ENCODE peak calls at places on chromosomes 3 and 15, in four cellular contexts. One of them, this sample, is unnamed.

GRCh38 chr3:55333923-55334322 is 153.2 kb downstream of the WNT5A start:
- DNase-seq in cardiac muscle cell: peak; percentile 54
- DNase-seq in heart right ventricle: no peak
- DNase-seq in esophagus squamous epithelium: no peak
- DNase-seq in this sample: no peak

GRCh38 chr3:52792413-52792812 is 2.2 kb upstream of the ITIH3 start:
- DNase-seq in cardiac muscle cell: no peak
- DNase-seq in heart right ventricle: no peak
- DNase-seq in esophagus squamous epithelium: no peak
- DNase-seq in this sample: no peak

GRCh38 chr3:154060606-154061380 is 60.4 kb upstream of the ARHGEF26 start:
- DNase-seq in cardiac muscle cell: peak; percentile 97
- DNase-seq in heart right ventricle: no peak
- DNase-seq in esophagus squamous epithelium: no peak
- DNase-seq in this sample: no peak

GRCh38 chr3:144162042-144162441 is 190.4 kb downstream of the DIPK2A start:
- DNase-seq in cardiac muscle cell: peak; percentile 34
- DNase-seq in heart right ventricle: no peak
- DNase-seq in esophagus squamous epithelium: no peak
- DNase-seq in this sample: no peak

GRCh38 chr15:88028024-88028423 is 228.5 kb downstream of the NTRK3 start:
- DNase-seq in cardiac muscle cell: no peak
- DNase-seq in heart right ventricle: no peak
- DNase-seq in esophagus squamous epithelium: no peak
- DNase-seq in this sample: no peak

GRCh38 chr15:80242132-80242769 is 9.8 kb downstream of the CTXND1 start:
- DNase-seq in cardiac muscle cell: peak; percentile 65
- DNase-seq in heart right ventricle: no peak
- DNase-seq in esophagus squamous epithelium: no peak
- DNase-seq in this sample: no peak

GRCh38 chr3:35624698-35625097 is 14.6 kb upstream of the ARPP21 start:
- DNase-seq in cardiac muscle cell: peak; percentile 20
- DNase-seq in heart right ventricle: no peak
- DNase-seq in esophagus squamous epithelium: no peak
- DNase-seq in this sample: no peak

GRCh38 chr15:58458076-58458475 is 26.3 kb downstream of the LIPC start:
- DNase-seq in cardiac muscle cell: no peak
- DNase-seq in heart right ventricle: no peak
- DNase-seq in esophagus squamous epithelium: no peak
- DNase-seq in this sample: no peak

GRCh38 chr3:106797461-106797860 is 579.8 kb upstream of the CCDC54 start:
- DNase-seq in cardiac muscle cell: no peak
- DNase-seq in heart right ventricle: no peak
- DNase-seq in esophagus squamous epithelium: no peak
- DNase-seq in this sample: no peak

GRCh38 chr3:114496874-114497273 is 203.0 kb downstream of the TIGIT start:
- DNase-seq in cardiac muscle cell: peak; percentile 82
- DNase-seq in heart right ventricle: no peak
- DNase-seq in esophagus squamous epithelium: no peak
- DNase-seq in this sample: no peak

GRCh38 chr3:125428216-125428830 is 53.2 kb upstream of the ZNF148 start:
- DNase-seq in cardiac muscle cell: no peak
- DNase-seq in heart right ventricle: no peak
- DNase-seq in esophagus squamous epithelium: no peak
- DNase-seq in this sample: no peak

GRCh38 chr3:105518806-105519418 is 152.2 kb downstream of the ALCAM start:
- DNase-seq in cardiac muscle cell: peak; percentile 80
- DNase-seq in heart right ventricle: no peak
- DNase-seq in esophagus squamous epithelium: no peak
- DNase-seq in this sample: no peak

GRCh38 chr3:186589115-186589514 is 18.6 kb downstream of the DNAJB11 start:
- DNase-seq in cardiac muscle cell: peak; percentile 60
- DNase-seq in heart right ventricle: no peak
- DNase-seq in esophagus squamous epithelium: no peak
- DNase-seq in this sample: no peak

GRCh38 chr15:38610748-38611147 is 46.1 kb upstream of the RASGRP1 start:
- DNase-seq in cardiac muscle cell: no peak
- DNase-seq in heart right ventricle: no peak
- DNase-seq in esophagus squamous epithelium: no peak
- DNase-seq in this sample: no peak

GRCh38 chr3:155676252-155676981 is 68.5 kb downstream of the PLCH1 start:
- DNase-seq in cardiac muscle cell: peak; percentile 35
- DNase-seq in heart right ventricle: no peak
- DNase-seq in esophagus squamous epithelium: no peak
- DNase-seq in this sample: no peak

GRCh38 chr15:91456251-91456718 is 356.2 kb downstream of the SV2B start:
- DNase-seq in cardiac muscle cell: peak; percentile 22
- DNase-seq in heart right ventricle: no peak
- DNase-seq in esophagus squamous epithelium: no peak
- DNase-seq in this sample: no peak

GRCh38 chr15:78828930-78829329 is 17.7 kb upstream of the ADAMTS7 start:
- DNase-seq in cardiac muscle cell: no peak
- DNase-seq in heart right ventricle: no peak
- DNase-seq in esophagus squamous epithelium: no peak
- DNase-seq in this sample: no peak

GRCh38 chr15:35061171-35062163 is 23.6 kb downstream of the NANOGP8 start:
- DNase-seq in cardiac muscle cell: no peak
- DNase-seq in heart right ventricle: no peak
- DNase-seq in esophagus squamous epithelium: no peak
- DNase-seq in this sample: no peak

GRCh38 chr3:13851997-13852637 is 27.8 kb downstream of the WNT7A start:
- DNase-seq in cardiac muscle cell: no peak
- DNase-seq in heart right ventricle: no peak
- DNase-seq in esophagus squamous epithelium: no peak
- DNase-seq in this sample: no peak

GRCh38 chr3:113264249-113264648 is 52.9 kb downstream of the BOC start:
- DNase-seq in cardiac muscle cell: no peak
- DNase-seq in heart right ventricle: no peak
- DNase-seq in esophagus squamous epithelium: no peak
- DNase-seq in this sample: no peak

DNA sequence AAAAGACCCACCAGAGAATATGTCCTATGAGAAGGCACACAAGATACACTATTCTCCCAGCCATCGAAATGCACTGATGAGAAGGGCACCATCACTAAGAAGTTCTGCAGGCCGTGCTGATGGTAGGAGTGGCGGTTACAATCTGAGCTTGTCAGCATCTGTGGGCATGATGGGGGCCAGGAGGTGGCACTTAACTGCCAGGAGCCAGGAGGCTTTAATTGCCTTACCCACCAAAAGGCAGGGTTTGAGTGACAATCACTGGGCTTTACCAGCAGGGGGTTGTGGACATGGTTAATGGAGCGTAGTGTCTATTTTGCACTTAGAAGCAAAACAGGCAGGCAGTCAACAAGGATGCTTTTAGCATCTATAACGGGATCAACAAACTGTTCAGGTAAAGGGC is 16.0 kb upstream of the SQOR start:
- DNase-seq in cardiac muscle cell: no peak
- DNase-seq in heart right ventricle: no peak
- DNase-seq in esophagus squamous epithelium: no peak
- DNase-seq in this sample: no peak
- TF ChIP-seq CTCF in cardiac muscle cell: no peak
- TF ChIP-seq CTCF in heart right ventricle: no peak
- TF ChIP-seq CTCF in esophagus squamous epithelium: no peak
- TF ChIP-seq CTCF in this sample: no peak

GRCh38 chr3:45506751-45507391 is 87.7 kb upstream of the LIMD1 start:
- DNase-seq in cardiac muscle cell: no peak
- DNase-seq in heart right ventricle: no peak
- DNase-seq in esophagus squamous epithelium: no peak
- DNase-seq in this sample: no peak

GRCh38 chr3:45508659-45509037 is 85.9 kb upstream of the LIMD1 start:
- DNase-seq in cardiac muscle cell: no peak
- DNase-seq in heart right ventricle: no peak
- DNase-seq in esophagus squamous epithelium: no peak
- DNase-seq in this sample: no peak

GRCh38 chr3:45506084-45506483 is 88.5 kb upstream of the LIMD1 start:
- DNase-seq in cardiac muscle cell: no peak
- DNase-seq in heart right ventricle: no peak
- DNase-seq in esophagus squamous epithelium: no peak
- DNase-seq in this sample: no peak

GRCh38 chr3:45509038-45509767 is 85.3 kb upstream of the LIMD1 start:
- DNase-seq in cardiac muscle cell: peak; percentile 49
- DNase-seq in heart right ventricle: no peak
- DNase-seq in esophagus squamous epithelium: no peak
- DNase-seq in this sample: no peak

GRCh38 chr3:45507820-45508317 is 86.7 kb upstream of the LIMD1 start:
- DNase-seq in cardiac muscle cell: peak; percentile 58
- DNase-seq in heart right ventricle: peak; percentile 40
- DNase-seq in esophagus squamous epithelium: no peak
- DNase-seq in this sample: no peak
- TF ChIP-seq CTCF in cardiac muscle cell: peak; percentile 58
- TF ChIP-seq CTCF in heart right ventricle: peak; percentile 44
- TF ChIP-seq CTCF in esophagus squamous epithelium: no peak
- TF ChIP-seq CTCF in this sample: no peak

DNA sequence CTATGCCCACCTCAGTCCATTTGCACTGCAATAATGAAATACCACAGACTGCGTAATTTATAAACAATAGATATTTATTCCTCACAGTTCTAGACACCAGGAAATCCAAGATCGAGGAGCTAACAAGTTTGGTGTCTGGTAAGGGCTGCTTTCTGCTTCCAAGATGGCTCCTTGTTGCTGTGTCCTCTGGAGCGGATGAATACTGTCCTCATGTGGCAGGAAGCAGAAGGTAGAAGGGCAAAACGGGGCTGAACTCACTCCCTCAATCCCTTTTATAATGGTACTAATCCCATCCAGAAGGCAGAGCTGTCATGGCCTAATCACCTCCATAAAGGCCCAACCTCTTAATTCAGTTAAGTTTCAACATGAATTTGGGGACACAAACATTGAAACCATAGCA is 75.3 kb downstream of the P2RY1 start:
- DNase-seq in cardiac muscle cell: peak; percentile 15
- DNase-seq in heart right ventricle: no peak
- DNase-seq in esophagus squamous epithelium: no peak
- DNase-seq in this sample: no peak
- TF ChIP-seq CTCF in cardiac muscle cell: no peak
- TF ChIP-seq CTCF in heart right ventricle: no peak
- TF ChIP-seq CTCF in esophagus squamous epithelium: peak; percentile 51
- TF ChIP-seq CTCF in this sample: no peak

GRCh38 chr15:61660579-61660978 is 399.7 kb downstream of the VPS13C start:
- DNase-seq in cardiac muscle cell: peak; percentile 5
- DNase-seq in heart right ventricle: no peak
- DNase-seq in esophagus squamous epithelium: no peak
- DNase-seq in this sample: no peak
- TF ChIP-seq CTCF in cardiac muscle cell: no peak
- TF ChIP-seq CTCF in heart right ventricle: no peak
- TF ChIP-seq CTCF in esophagus squamous epithelium: no peak
- TF ChIP-seq CTCF in this sample: no peak

DNA sequence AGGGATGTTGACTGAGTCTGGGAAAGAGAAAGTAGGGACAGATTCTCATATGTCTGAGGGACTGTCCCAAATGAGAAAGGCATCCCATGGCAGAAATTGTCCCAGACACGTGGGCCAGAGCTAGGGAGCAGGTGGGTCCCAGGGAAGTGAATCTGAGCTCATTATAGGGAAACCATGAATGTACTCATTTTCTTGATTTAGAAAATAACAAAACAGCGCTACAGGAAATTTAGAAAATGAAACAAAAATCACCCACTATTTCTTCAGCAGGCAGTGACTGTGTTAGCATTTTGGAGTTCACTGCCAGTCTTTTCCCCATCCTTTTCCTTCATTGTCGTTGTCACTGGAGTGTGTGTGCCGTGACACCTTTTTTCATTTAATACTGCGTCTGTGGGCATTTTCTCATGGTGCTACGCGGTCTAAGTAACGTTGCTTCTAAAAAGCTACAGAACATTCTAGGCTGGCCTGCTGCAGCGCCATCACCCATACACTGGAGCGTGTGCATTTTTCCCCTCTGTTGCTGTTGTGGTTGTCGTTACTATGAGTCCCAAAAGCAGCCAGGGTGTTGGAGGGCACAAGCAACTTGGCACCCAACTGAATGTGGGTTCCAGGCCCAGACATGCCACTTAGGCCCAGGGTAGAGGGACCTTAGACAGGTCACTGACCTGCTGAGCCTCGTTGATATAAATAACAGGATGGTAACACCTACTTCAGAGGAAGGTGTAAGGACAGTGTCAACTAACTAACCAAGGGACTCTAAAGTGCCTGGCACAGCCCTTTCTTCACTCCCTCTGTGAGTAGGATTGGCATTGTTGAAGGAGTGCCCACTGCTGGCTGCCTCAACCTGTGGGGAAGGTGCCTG is 3.2 kb downstream of the CSK start:
- DNase-seq in cardiac muscle cell: no peak
- DNase-seq in heart right ventricle: no peak
- DNase-seq in esophagus squamous epithelium: no peak
- DNase-seq in this sample: peak; percentile 44
- TF ChIP-seq CTCF in cardiac muscle cell: no peak
- TF ChIP-seq CTCF in heart right ventricle: no peak
- TF ChIP-seq CTCF in esophagus squamous epithelium: no peak
- TF ChIP-seq CTCF in this sample: peak; percentile 2

GRCh38 chr3:187986514-187986934 is 167.4 kb upstream of the LPP start:
- DNase-seq in cardiac muscle cell: peak; percentile 76
- DNase-seq in heart right ventricle: no peak
- DNase-seq in esophagus squamous epithelium: no peak
- DNase-seq in this sample: no peak
- TF ChIP-seq CTCF in cardiac muscle cell: no peak
- TF ChIP-seq CTCF in heart right ventricle: no peak
- TF ChIP-seq CTCF in esophagus squamous epithelium: no peak
- TF ChIP-seq CTCF in this sample: no peak

GRCh38 chr3:149967067-149967685 is 3.5 kb downstream of the PFN2 start:
- DNase-seq in cardiac muscle cell: peak; percentile 71
- DNase-seq in heart right ventricle: no peak
- DNase-seq in esophagus squamous epithelium: no peak
- DNase-seq in this sample: no peak

GRCh38 chr3:149970716-149971402 is at the start of gene PFN2:
- DNase-seq in cardiac muscle cell: peak; percentile 92
- DNase-seq in heart right ventricle: peak; percentile 78
- DNase-seq in esophagus squamous epithelium: no peak
- DNase-seq in this sample: peak; percentile 51

GRCh38 chr3:149969945-149970715 is 565 bp downstream of the PFN2 start:
- DNase-seq in cardiac muscle cell: peak; percentile 91
- DNase-seq in heart right ventricle: peak; percentile 83
- DNase-seq in esophagus squamous epithelium: peak; percentile 5
- DNase-seq in this sample: peak; percentile 68

GRCh38 chr3:149968216-149968615 is 2.5 kb downstream of the PFN2 start:
- DNase-seq in cardiac muscle cell: no peak
- DNase-seq in heart right ventricle: no peak
- DNase-seq in esophagus squamous epithelium: no peak
- DNase-seq in this sample: no peak

GRCh38 chr3:149969110-149969944 is 1.4 kb downstream of the PFN2 start:
- DNase-seq in cardiac muscle cell: peak; percentile 90
- DNase-seq in heart right ventricle: no peak
- DNase-seq in esophagus squamous epithelium: no peak
- DNase-seq in this sample: no peak
- TF ChIP-seq CTCF in cardiac muscle cell: peak; percentile 30
- TF ChIP-seq CTCF in heart right ventricle: no peak
- TF ChIP-seq CTCF in esophagus squamous epithelium: no peak
- TF ChIP-seq CTCF in this sample: no peak

GRCh38 chr3:18725668-18726407 is 300.7 kb upstream of the SATB1 start:
- DNase-seq in cardiac muscle cell: peak; percentile 77
- DNase-seq in heart right ventricle: no peak
- DNase-seq in esophagus squamous epithelium: no peak
- DNase-seq in this sample: no peak
- TF ChIP-seq CTCF in cardiac muscle cell: no peak
- TF ChIP-seq CTCF in heart right ventricle: no peak
- TF ChIP-seq CTCF in esophagus squamous epithelium: no peak
- TF ChIP-seq CTCF in this sample: no peak